ENCODE peak calls at places on chromosomes 12 and 14, in ten cellular contexts. A is dorsolateral prefrontal cortex; U is CD8-positive, alpha-beta T cell; X is epithelial cell of esophagus; H is astrocyte of the cerebellum; N is GM23338; J is upper lobe of left lung; T is IMR-90; P is esophagus muscularis mucosa; W is HL-60. D is an unnamed sample.

GRCh38 chr12:24039113-24039525 is 89.6 kb upstream of the SOX5 start:
- DNase-seq in A (no peak), U (no peak), X (peak), H (peak), N (no peak), J (no peak), T (peak), P (no peak), W (no peak), D (peak)

GRCh38 chr14:67186789-67187188 is 2.5 kb upstream of the GARIN2 start:
- DNase-seq in A (no peak), U (no peak), X (no peak), H (no peak), N (no peak), J (no peak), T (peak), P (no peak), W (no peak), D (no peak)

GRCh38 chr12:111574797-111575443 is 24.2 kb downstream of the ATXN2 start:
- DNase-seq in A (no peak), U (no peak), X (no peak), H (no peak), N (no peak), J (no peak), T (no peak), P (no peak), W (no peak), D (no peak)

GRCh38 chr12:113240395-113240794 is 19.1 kb downstream of the TPCN1 start:
- DNase-seq in A (no peak), U (no peak), X (no peak), H (no peak), N (no peak), J (no peak), T (no peak), P (no peak), W (no peak), D (no peak)

GRCh38 chr14:20198991-20199390 is 8.3 kb downstream of the OR11G2 start:
- DNase-seq in A (no peak), U (no peak), X (no peak), H (no peak), N (no peak), J (no peak), T (no peak), P (no peak), W (no peak), D (no peak)

GRCh38 chr12:131919366-131920156 is 9.5 kb upstream of the PUS1 start:
- DNase-seq in A (no peak), U (no peak), X (no peak), H (no peak), N (no peak), J (peak), T (no peak), P (no peak), W (no peak), D (no peak)

GRCh38 chr12:25384954-25385216 is 134.2 kb upstream of the KRAS start:
- DNase-seq in A (no peak), U (no peak), X (no peak), H (no peak), N (no peak), J (no peak), T (no peak), P (no peak), W (no peak), D (no peak)

GRCh38 chr12:45938566-45938965 is 51.8 kb downstream of the SCAF11 start:
- DNase-seq in A (no peak), U (no peak), X (peak), H (no peak), N (no peak), J (no peak), T (no peak), P (no peak), W (no peak), D (no peak)

GRCh38 chr14:66120402-66120801 is 365.8 kb upstream of the CCDC196 start:
- DNase-seq in A (no peak), U (no peak), X (no peak), H (no peak), N (no peak), J (no peak), T (no peak), P (no peak), W (no peak), D (no peak)

GRCh38 chr12:32261638-32262037 is 137.7 kb upstream of the FGD4 start:
- DNase-seq in A (no peak), U (peak), X (no peak), H (no peak), N (peak), J (no peak), T (no peak), P (no peak), W (no peak), D (no peak)
- TF ChIP-seq CTCF in A (no peak), U (no peak), X (no peak), H (no peak), N (peak), J (no peak), T (peak), P (no peak), W (no peak), D (no peak)

GRCh38 chr14:102966256-102966655 is 43.8 kb downstream of the AMN start:
- DNase-seq in A (no peak), U (no peak), X (no peak), H (no peak), N (no peak), J (no peak), T (no peak), P (no peak), W (no peak), D (no peak)

GRCh38 chr14:102965282-102965681 is 42.8 kb downstream of the AMN start:
- DNase-seq in A (no peak), U (no peak), X (peak), H (no peak), N (no peak), J (no peak), T (no peak), P (no peak), W (no peak), D (no peak)

GRCh38 chr14:102958461-102958860 is 36.0 kb downstream of the AMN start:
- DNase-seq in A (no peak), U (no peak), X (no peak), H (no peak), N (no peak), J (no peak), T (no peak), P (no peak), W (no peak), D (no peak)

GRCh38 chr14:102964152-102964730 is 41.8 kb downstream of the AMN start:
- DNase-seq in A (no peak), U (no peak), X (no peak), H (no peak), N (no peak), J (peak), T (no peak), P (no peak), W (no peak), D (no peak)

GRCh38 chr14:102962111-102962627 is 39.7 kb downstream of the AMN start:
- DNase-seq in A (no peak), U (no peak), X (no peak), H (no peak), N (no peak), J (peak), T (no peak), P (no peak), W (no peak), D (no peak)
- H3K4me3 ChIP-seq in A (no peak), U (no peak), X (no peak), H (no peak), N (no peak), J (no peak), T (no peak), P (no peak), W (no peak), D (no peak)

GRCh38 chr12:97363693-97364092 is 98.9 kb upstream of the RMST start:
- DNase-seq in A (no peak), U (no peak), X (no peak), H (no peak), N (no peak), J (no peak), T (no peak), P (no peak), W (no peak), D (no peak)

DNA sequence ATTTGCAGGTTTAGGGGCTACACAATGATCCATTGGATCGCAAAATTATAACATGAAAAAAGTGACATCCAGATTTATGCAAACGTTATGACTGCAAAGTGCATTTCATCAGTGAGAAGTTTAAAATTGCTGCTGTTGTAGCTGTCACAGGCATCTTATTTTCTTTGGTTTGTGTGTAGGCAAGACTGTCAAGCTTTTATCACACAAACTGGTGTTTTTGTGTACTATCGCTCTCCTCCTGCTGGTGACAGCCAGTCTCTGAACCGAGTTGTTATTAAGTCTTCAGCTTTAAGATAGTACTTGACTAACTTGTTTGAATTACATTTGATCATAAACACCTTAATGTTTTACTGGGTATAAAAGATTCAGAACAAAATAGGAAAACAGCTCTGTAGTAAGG is 103.3 kb upstream of the RMST start:
- DNase-seq in A (no peak), U (no peak), X (no peak), H (no peak), N (no peak), J (no peak), T (no peak), P (no peak), W (no peak), D (no peak)
- TF ChIP-seq CTCF in A (no peak), U (no peak), X (no peak), H (no peak), N (no peak), J (no peak), T (no peak), P (no peak), W (no peak), D (no peak)

GRCh38 chr12:98592825-98593322 is 612 bp upstream of the SLC25A3 start:
- DNase-seq in A (no peak), U (no peak), X (peak), H (no peak), N (no peak), J (no peak), T (no peak), P (no peak), W (no peak), D (no peak)
- H3K4me3 ChIP-seq in A (peak), U (peak), X (peak), H (peak), N (peak), J (peak), T (peak), P (peak), W (peak), D (peak)

DNA sequence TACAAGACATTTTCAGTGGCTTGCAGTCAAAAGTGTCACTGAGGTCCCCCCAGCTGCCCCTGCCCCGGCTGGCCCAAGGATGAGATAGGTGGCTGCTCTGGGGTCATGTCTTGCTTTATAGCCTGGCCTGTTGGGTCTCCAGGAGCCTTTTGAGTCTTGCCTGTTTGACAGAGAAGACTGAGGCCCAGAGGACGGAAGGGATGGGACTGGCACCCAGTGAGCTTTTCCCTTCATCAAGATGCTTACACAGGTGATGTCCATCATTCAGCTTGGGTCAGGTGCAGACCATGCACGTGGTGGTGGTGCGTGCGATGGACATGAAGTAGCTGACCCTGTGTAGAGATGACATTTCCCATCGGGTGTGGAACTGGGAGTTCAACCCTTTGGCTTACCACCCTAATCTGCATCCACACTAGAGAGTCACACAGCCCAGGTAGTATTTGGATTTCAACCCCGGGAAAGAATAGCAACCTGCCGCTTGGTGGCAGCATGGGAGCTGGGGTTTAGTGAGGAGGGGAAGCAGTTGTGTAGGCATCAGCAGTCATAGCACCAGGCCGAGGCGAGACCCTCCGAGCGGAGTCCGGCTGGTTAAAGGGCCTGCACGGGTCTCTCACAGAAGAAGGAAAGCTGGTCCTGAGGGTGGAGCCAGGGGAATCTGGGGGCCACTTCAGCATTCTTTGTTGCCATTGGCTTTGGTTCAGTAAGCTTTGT is 12.2 kb downstream of the CKB start:
- DNase-seq in A (no peak), U (no peak), X (no peak), H (no peak), N (peak), J (no peak), T (no peak), P (no peak), W (no peak), D (no peak)
- TF ChIP-seq CTCF in A (no peak), U (no peak), X (peak), H (no peak), N (peak), J (no peak), T (no peak), P (no peak), W (no peak), D (no peak)